ENCODE peak calls at places on chromosomes 2 and 18, in five cellular contexts. O, Q, M, J and W are unnamed samples.

GRCh38 chr2:176118606-176119370 is 2.2 kb downstream of the HOXD10 start:
- DNase-seq in O (no peak), Q (no peak), M (no peak), J (no peak), W (no peak)

GRCh38 chr2:182594286-182594685 is 121.8 kb upstream of the DNAJC10 start:
- DNase-seq in O (peak), Q (no peak), M (no peak), J (no peak), W (no peak)

GRCh38 chr2:101622633-101623521 is 74.6 kb upstream of the MAP4K4 start:
- DNase-seq in O (no peak), Q (no peak), M (no peak), J (no peak), W (no peak)

GRCh38 chr2:113077921-113078320 is 10.2 kb downstream of the IL1F10 start:
- DNase-seq in O (no peak), Q (no peak), M (no peak), J (peak), W (no peak)

GRCh38 chr2:161915121-161915520 is 158.9 kb downstream of the DPP4 start:
- DNase-seq in O (peak), Q (no peak), M (no peak), J (no peak), W (no peak)

GRCh38 chr2:178865121-178865520 is 57.9 kb upstream of the TTN start:
- DNase-seq in O (no peak), Q (no peak), M (no peak), J (no peak), W (no peak)

GRCh38 chr2:128390256-128390990 is 71.8 kb upstream of the HS6ST1 start:
- DNase-seq in O (no peak), Q (peak), M (no peak), J (no peak), W (no peak)

GRCh38 chr18:21508302-21508701 is 92.2 kb downstream of the ESCO1 start:
- DNase-seq in O (no peak), Q (no peak), M (no peak), J (no peak), W (no peak)

GRCh38 chr2:72278046-72278445 is 130.4 kb upstream of the CYP26B1 start:
- DNase-seq in O (peak), Q (no peak), M (peak), J (no peak), W (no peak)

GRCh38 chr2:61536086-61536722 is 2.0 kb downstream of the XPO1 start:
- DNase-seq in O (peak), Q (no peak), M (peak), J (no peak), W (no peak)

GRCh38 chr18:42052137-42052708 is 97.2 kb downstream of the PIK3C3 start:
- DNase-seq in O (peak), Q (no peak), M (peak), J (no peak), W (no peak)

GRCh38 chr18:42047721-42048120 is 92.7 kb downstream of the PIK3C3 start:
- DNase-seq in O (peak), Q (no peak), M (no peak), J (no peak), W (no peak)

GRCh38 chr18:42048150-42048549 is 93.1 kb downstream of the PIK3C3 start:
- DNase-seq in O (peak), Q (no peak), M (peak), J (no peak), W (no peak)

GRCh38 chr18:42051411-42051810 is 96.4 kb downstream of the PIK3C3 start:
- DNase-seq in O (no peak), Q (no peak), M (no peak), J (no peak), W (no peak)

DNA sequence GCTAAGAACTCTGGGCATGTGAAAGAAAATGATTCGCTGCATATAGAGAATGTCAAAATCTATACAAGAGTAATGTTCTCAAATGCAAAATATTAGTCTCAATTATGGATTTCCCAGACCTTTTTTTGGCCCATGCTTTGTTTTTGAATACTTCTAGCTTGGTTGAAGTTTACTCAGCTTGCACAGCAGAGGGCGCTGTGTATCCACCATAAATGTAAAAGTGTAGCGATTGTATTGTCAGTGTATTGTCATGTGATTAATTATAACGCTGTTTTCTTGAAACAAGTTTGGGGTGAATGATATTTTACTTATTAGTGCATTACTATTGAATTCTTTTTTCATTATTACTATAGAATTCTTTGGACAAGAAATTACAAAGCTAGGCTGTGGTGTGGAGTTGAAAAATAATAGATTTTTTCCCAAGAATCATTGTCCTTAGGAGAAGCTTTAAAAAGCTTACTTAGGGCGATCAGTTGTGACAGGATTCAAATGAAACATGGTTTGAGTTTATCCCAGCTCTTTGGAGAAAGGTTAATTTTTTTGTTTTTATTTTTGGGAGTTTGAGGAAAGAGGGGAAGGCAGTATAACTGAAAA is 98.3 kb downstream of the PIK3C3 start:
- DNase-seq in O (peak), Q (peak), M (peak), J (peak), W (no peak)
- TF ChIP-seq CTCF in O (peak), Q (peak), M (peak), J (peak), W (peak)

DNA sequence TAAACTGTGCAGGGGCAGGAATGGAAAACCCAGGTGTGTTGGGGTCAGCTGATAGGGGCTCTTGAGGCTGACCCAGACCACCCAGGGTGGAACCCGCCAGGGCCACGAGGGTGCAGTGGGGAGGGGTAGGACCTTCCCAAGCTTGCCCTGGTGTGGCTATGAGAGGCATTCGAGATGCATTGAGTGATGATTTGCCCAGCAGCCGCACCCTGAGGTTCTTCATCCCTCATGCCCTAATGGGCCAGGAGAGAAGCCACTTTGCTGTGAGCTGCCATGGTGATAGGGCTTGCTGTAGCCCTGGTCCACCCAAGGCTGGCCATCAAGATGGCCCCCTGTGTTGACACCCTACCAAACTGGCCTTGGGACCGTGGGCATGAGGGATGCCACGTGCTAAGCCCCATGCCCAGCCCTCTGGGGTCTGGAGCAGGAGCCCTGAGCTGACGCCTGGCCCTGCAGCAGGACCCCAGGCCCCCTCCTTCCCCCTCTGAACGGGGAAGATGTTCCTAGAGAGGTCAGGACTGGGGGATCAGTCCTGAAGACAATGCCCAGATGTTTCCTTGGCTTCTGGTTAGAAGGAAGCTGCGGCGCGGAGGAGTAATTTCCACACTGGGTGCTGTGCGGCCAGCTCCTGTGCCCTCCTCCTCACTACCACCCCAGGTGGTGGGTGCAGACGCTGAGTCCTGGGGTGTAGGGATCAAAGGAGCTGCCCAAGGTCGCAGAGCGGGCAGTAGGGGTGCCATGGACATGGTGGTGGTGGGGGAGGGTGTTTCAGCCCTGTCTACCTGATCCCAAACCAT is 122.5 kb upstream of the HDAC4 start:
- DNase-seq in O (no peak), Q (peak), M (no peak), J (no peak), W (no peak)
- TF ChIP-seq CTCF in O (no peak), Q (no peak), M (no peak), J (no peak), W (no peak)

DNA sequence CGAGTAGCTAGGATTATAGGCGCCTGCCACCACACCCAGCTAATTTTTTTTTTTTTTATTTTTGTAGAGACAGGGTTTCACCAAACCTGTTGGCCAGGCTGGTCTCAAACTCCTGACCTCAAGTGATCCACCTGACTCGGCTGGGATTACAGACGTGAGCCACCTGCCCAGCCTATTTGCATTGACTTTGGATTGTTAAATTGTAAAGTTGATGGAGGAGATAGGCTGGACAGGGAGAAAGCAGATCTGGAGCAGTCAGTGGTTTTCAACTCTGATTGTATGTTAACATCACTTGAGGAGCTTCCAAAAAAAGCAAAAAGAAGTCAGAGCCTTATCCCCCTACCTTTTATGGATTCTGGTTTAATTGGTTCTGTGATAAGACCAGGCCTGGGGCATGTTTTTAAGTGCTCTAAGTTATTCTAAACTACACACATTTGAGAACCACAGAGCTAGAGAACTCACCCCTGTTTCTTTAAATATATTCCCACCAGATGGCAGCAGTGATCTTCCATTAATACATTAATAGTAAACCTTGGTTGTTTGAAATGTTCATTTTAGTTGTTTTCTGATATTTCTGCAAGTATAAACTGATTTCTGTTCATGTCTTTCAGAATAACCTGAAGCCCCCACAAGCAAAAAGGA is 7.5 kb downstream of the C2orf49 start:
- DNase-seq in O (peak), Q (no peak), M (peak), J (no peak), W (no peak)
- TF ChIP-seq CTCF in O (peak), Q (peak), M (peak), J (no peak), W (peak)

GRCh38 chr2:231397011-231397927 is 1.8 kb downstream of the B3GNT7 start:
- DNase-seq in O (no peak), Q (no peak), M (no peak), J (no peak), W (no peak)

GRCh38 chr2:231399046-231399852 is 3.7 kb downstream of the B3GNT7 start:
- DNase-seq in O (no peak), Q (no peak), M (no peak), J (no peak), W (no peak)

GRCh38 chr2:231398585-231398984 is 3.1 kb downstream of the B3GNT7 start:
- DNase-seq in O (no peak), Q (no peak), M (no peak), J (no peak), W (no peak)

GRCh38 chr2:231397928-231398294 is 2.4 kb downstream of the B3GNT7 start:
- DNase-seq in O (no peak), Q (no peak), M (no peak), J (no peak), W (no peak)

GRCh38 chr2:231399853-231400667 is 4.5 kb downstream of the B3GNT7 start:
- DNase-seq in O (peak), Q (no peak), M (peak), J (peak), W (no peak)
- TF ChIP-seq CTCF in O (peak), Q (no peak), M (no peak), J (no peak), W (no peak)

GRCh38 chr18:25099838-25100393 is 252.1 kb downstream of the ZNF521 start:
- DNase-seq in O (peak), Q (no peak), M (no peak), J (no peak), W (no peak)
- TF ChIP-seq CTCF in O (no peak), Q (no peak), M (no peak), J (no peak), W (no peak)

GRCh38 chr18:7221424-7222155 is 9.3 kb upstream of the LRRC30 start:
- DNase-seq in O (peak), Q (no peak), M (peak), J (no peak), W (no peak)
- TF ChIP-seq CTCF in O (peak), Q (peak), M (peak), J (peak), W (peak)

GRCh38 chr2:141906673-141907072 is 224.1 kb downstream of the LRP1B start:
- DNase-seq in O (no peak), Q (no peak), M (no peak), J (no peak), W (no peak)
- TF ChIP-seq CTCF in O (no peak), Q (no peak), M (peak), J (no peak), W (no peak)

GRCh38 chr2:157787364-157787938 is 88.7 kb downstream of the ACVR1 start:
- DNase-seq in O (no peak), Q (no peak), M (no peak), J (no peak), W (no peak)
- TF ChIP-seq CTCF in O (no peak), Q (no peak), M (no peak), J (no peak), W (no peak)